ENCODE peak calls at places on chromosomes 11 and 22, in six cellular contexts. H is heart right ventricle, F is colonic mucosa, A is heart left ventricle, I is neural progenitor cell, N is Peyer's patch. V is an unnamed sample. For H3K9me3 and H3K4me1, the result is how much of the 10 kb centered on the place peaks cover.

GRCh38 chr22:48238018-48238915 is 1475.8 kb downstream of the TBC1D22A start:
- DNase-seq in H (no peak), F (no peak), A (no peak), I (no peak), N (no peak), V (no peak)

GRCh38 chr22:47225080-47225930 is 462.9 kb downstream of the TBC1D22A start:
- DNase-seq in H (no peak), F (no peak), A (no peak), I (no peak), N (no peak), V (no peak)

GRCh38 chr11:133935551-133935910 is 21.2 kb downstream of the IGSF9B start:
- DNase-seq in H (no peak), F (no peak), A (no peak), I (no peak), N (no peak), V (peak)

GRCh38 chr11:123477205-123477907 is 47.3 kb downstream of the GRAMD1B start:
- DNase-seq in H (no peak), F (no peak), A (no peak), I (no peak), N (no peak), V (no peak)

GRCh38 chr11:36619502-36619901 is 21.5 kb upstream of the RAG2 start:
- DNase-seq in H (no peak), F (no peak), A (no peak), I (no peak), N (no peak), V (no peak)

GRCh38 chr11:58465690-58466089 is 23.7 kb upstream of the OR5B12 start:
- DNase-seq in H (no peak), F (no peak), A (no peak), I (no peak), N (no peak), V (no peak)

GRCh38 chr22:27487600-27488450 is 313.7 kb downstream of the MN1 start:
- DNase-seq in H (no peak), F (peak), A (no peak), I (no peak), N (no peak), V (no peak)

GRCh38 chr22:38948181-38948940 is 9.0 kb upstream of the APOBEC3A start:
- DNase-seq in H (no peak), F (no peak), A (no peak), I (peak), N (peak), V (no peak)

GRCh38 chr11:88535916-88536547 is 198.5 kb upstream of the CTSC start:
- DNase-seq in H (no peak), F (no peak), A (no peak), I (no peak), N (no peak), V (no peak)

GRCh38 chr11:22454461-22454860 is 116.3 kb downstream of the SLC17A6 start:
- DNase-seq in H (no peak), F (no peak), A (no peak), I (no peak), N (no peak), V (no peak)

GRCh38 chr22:23137905-23138520 is 3.8 kb downstream of the RSPH14 start:
- DNase-seq in H (no peak), F (no peak), A (no peak), I (no peak), N (peak), V (no peak)

GRCh38 chr11:31725176-31725575 is 85.9 kb downstream of the PAX6 start:
- DNase-seq in H (no peak), F (no peak), A (no peak), I (no peak), N (no peak), V (no peak)

GRCh38 chr11:103091024-103091423 is 936 bp downstream of the DCUN1D5 start:
- DNase-seq in H (no peak), F (no peak), A (no peak), I (peak), N (no peak), V (no peak)

GRCh38 chr22:22825213-22825593 is 62.4 kb upstream of the IGLL5 start:
- DNase-seq in H (no peak), F (no peak), A (no peak), I (no peak), N (no peak), V (no peak)

GRCh38 chr11:1304376-1304775 is 5.1 kb downstream of the TOLLIP start:
- DNase-seq in H (no peak), F (peak), A (no peak), I (no peak), N (peak), V (peak)

GRCh38 chr22:46081036-46081830 is 69.1 kb upstream of the PPARA start:
- DNase-seq in H (peak), F (no peak), A (no peak), I (no peak), N (peak), V (no peak)

GRCh38 chr11:108115495-108116140 is 5.7 kb upstream of the ACAT1 start:
- DNase-seq in H (peak), F (peak), A (peak), I (peak), N (peak), V (peak)

GRCh38 chr11:85810871-85811611 is at the start of gene SYTL2:
- DNase-seq in H (peak), F (peak), A (peak), I (peak), N (peak), V (peak)

GRCh38 chr11:85809191-85809590 is 1.8 kb downstream of the SYTL2 start:
- DNase-seq in H (no peak), F (no peak), A (no peak), I (no peak), N (peak), V (no peak)

GRCh38 chr11:85810521-85810870 is 445 bp downstream of the SYTL2 start:
- DNase-seq in H (no peak), F (no peak), A (no peak), I (peak), N (peak), V (no peak)

GRCh38 chr11:85811624-85812023 is 683 bp upstream of the SYTL2 start:
- DNase-seq in H (no peak), F (no peak), A (no peak), I (peak), N (no peak), V (peak)

GRCh38 chr11:85809881-85810280 is 1.1 kb downstream of the SYTL2 start:
- DNase-seq in H (no peak), F (peak), A (no peak), I (peak), N (peak), V (peak)
- TF ChIP-seq CTCF in H (peak), F (no peak), A (no peak), I (peak), N (no peak), V (no peak)

GRCh38 chr22:50702821-50703725 is 30.4 kb downstream of the SHANK3 start:
- DNase-seq in H (peak), F (no peak), A (no peak), I (no peak), N (no peak), V (peak)
- H3K9me3 ChIP-seq in H (under half), F (under half), A (under half), I (under half), N (under half), V (under half)

GRCh38 chr11:119689318-119689717 is 39.7 kb downstream of the NECTIN1 start:
- DNase-seq in H (no peak), F (no peak), A (no peak), I (no peak), N (no peak), V (no peak)

GRCh38 chr11:119687220-119688046 is 41.6 kb downstream of the NECTIN1 start:
- DNase-seq in H (no peak), F (no peak), A (no peak), I (no peak), N (no peak), V (no peak)

GRCh38 chr11:119686483-119686882 is 42.5 kb downstream of the NECTIN1 start:
- DNase-seq in H (no peak), F (no peak), A (no peak), I (no peak), N (no peak), V (no peak)

GRCh38 chr11:119691020-119691666 is 37.9 kb downstream of the NECTIN1 start:
- DNase-seq in H (no peak), F (no peak), A (no peak), I (peak), N (no peak), V (no peak)

GRCh38 chr11:119688362-119688761 is 40.6 kb downstream of the NECTIN1 start:
- DNase-seq in H (no peak), F (no peak), A (no peak), I (no peak), N (no peak), V (no peak)
- H3K4me1 ChIP-seq in H (under half), F (under half), A (under half), I (half or more), N (under half), V (under half)

DNA sequence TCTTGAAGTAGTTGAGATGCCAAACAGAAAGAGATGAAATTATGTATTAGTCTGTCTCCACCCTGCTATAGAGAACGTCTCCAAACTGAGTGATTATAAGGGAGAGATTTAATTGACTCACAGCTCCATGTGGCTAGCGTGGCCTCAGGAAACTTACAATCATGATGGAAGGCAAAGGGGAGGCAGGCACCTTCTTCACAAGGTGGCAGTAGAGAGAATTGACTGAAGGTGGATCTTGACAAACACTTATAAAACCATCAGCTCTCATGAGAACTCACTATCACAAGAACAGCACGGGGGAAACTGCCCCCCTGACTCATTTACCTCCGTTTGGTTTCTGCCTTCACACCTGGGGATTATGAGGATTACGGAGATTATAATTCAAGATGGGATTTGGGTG is 794.0 kb downstream of the CNTN5 start:
- DNase-seq in H (no peak), F (no peak), A (no peak), I (no peak), N (no peak), V (no peak)
- TF ChIP-seq CTCF in H (no peak), F (no peak), A (no peak), I (peak), N (no peak), V (no peak)

GRCh38 chr22:49535126-49535525 is 292.5 kb downstream of the BRD1 start:
- DNase-seq in H (no peak), F (no peak), A (no peak), I (no peak), N (no peak), V (no peak)

GRCh38 chr22:49534386-49534785 is 293.3 kb downstream of the BRD1 start:
- DNase-seq in H (no peak), F (no peak), A (no peak), I (peak), N (no peak), V (no peak)

GRCh38 chr22:49533886-49534285 is 293.8 kb downstream of the BRD1 start:
- DNase-seq in H (no peak), F (no peak), A (no peak), I (no peak), N (peak), V (no peak)

GRCh38 chr22:49536571-49537131 is 291.0 kb downstream of the BRD1 start:
- DNase-seq in H (no peak), F (no peak), A (no peak), I (peak), N (no peak), V (no peak)

DNA sequence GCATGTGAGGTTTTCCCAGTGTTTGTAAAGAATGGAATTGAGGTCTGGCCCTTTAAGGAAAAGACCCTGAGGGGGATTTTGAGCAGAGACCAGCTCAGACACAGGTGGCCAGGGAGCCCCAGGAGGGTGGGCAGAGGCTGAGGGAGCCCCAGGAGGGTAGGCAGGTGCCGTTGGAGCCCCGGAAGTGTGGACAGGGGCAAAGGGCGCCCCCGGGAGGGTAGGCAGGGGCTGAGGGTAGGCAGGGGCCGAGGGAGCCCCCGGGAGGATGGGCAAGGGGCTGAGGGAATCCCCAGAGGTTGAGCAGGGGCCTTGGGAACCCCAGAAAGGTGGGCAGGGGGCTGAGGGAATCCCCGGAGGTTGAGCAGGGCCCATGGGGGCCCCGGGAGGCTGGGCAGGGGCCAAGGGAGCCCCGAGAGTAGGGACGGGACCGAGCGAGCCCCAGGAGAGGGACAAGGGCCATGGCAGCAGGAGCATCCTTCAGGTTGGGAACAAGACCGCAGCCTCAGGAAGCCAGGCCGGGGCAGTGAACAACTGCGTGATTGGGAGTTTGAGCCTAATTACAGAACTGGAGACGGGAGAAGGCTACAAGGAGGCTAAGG is 292.0 kb downstream of the BRD1 start:
- DNase-seq in H (no peak), F (no peak), A (no peak), I (no peak), N (no peak), V (no peak)
- H3K9me3 ChIP-seq in H (under half), F (under half), A (under half), I (under half), N (under half), V (under half)

DNA sequence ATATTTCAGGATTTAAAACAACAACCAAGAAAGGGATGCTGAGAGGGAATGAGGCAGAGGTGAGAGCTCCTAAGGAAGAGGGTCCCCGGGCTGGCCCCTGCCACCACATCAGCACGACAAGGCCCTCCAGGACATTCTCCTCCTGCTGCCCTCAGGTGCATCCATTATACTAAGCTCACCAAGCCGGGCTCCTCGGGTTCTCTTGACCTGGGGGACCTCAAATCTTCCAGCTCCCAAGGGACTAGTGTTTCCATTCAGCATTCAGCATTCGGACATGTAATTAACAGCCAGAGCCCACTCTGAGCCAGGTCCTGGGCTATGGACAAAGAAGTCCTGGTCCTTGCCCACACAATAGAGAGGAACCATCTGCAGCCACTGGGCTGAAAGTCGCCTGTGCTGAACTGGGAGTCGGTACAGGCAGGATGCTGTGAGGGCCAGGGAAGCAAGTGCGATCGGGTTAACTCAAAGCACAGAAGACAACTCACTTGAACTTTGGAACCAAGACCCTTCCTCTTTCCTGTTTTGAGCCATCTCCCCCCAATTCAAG is 29.3 kb upstream of the OAF start:
- DNase-seq in H (no peak), F (peak), A (no peak), I (no peak), N (no peak), V (no peak)
- H3K4me1 ChIP-seq in H (under half), F (under half), A (under half), I (half or more), N (under half), V (under half)

GRCh38 chr11:6603287-6604080 is at the start of the genes ILK and RRP8:
- DNase-seq in H (peak), F (peak), A (peak), I (peak), N (peak), V (peak)
- TF ChIP-seq CTCF in H (peak), F (no peak), A (peak), I (peak), N (no peak), V (no peak)

V was measured in mucosa of descending colon.